ENCODE peak calls at places on chromosomes 4 and X, in seven cellular contexts. One of them, this sample, is unnamed.

GRCh38 chrX:50579955-50580354 is 109.3 kb upstream of the DGKK start:
- DNase-seq in H1: no peak
- DNase-seq in K562: peak
- DNase-seq in HCT116: peak
- DNase-seq in SK-N-SH: peak
- DNase-seq in HepG2: peak
- DNase-seq in GM12878: peak
- DNase-seq in this sample: peak

GRCh38 chr4:23899565-23899964 is 9.7 kb upstream of the PPARGC1A start:
- DNase-seq in H1: no peak
- DNase-seq in K562: no peak
- DNase-seq in HCT116: no peak
- DNase-seq in SK-N-SH: no peak
- DNase-seq in HepG2: no peak
- DNase-seq in GM12878: no peak
- DNase-seq in this sample: no peak

GRCh38 chr4:154465085-154465484 is 26.5 kb downstream of the DCHS2 start:
- DNase-seq in H1: no peak
- DNase-seq in K562: peak
- DNase-seq in HCT116: no peak
- DNase-seq in SK-N-SH: no peak
- DNase-seq in HepG2: no peak
- DNase-seq in GM12878: no peak
- DNase-seq in this sample: no peak

GRCh38 chrX:71997320-71997719 is 86.7 kb downstream of the NHSL2 start:
- DNase-seq in H1: no peak
- DNase-seq in K562: no peak
- DNase-seq in HCT116: no peak
- DNase-seq in SK-N-SH: no peak
- DNase-seq in HepG2: no peak
- DNase-seq in GM12878: no peak
- DNase-seq in this sample: no peak

GRCh38 chr4:120043828-120044227 is 22.8 kb downstream of the MAD2L1 start:
- DNase-seq in H1: no peak
- DNase-seq in K562: no peak
- DNase-seq in HCT116: no peak
- DNase-seq in SK-N-SH: no peak
- DNase-seq in HepG2: no peak
- DNase-seq in GM12878: no peak
- DNase-seq in this sample: no peak

GRCh38 chrX:155873203-155873602 is 7.9 kb upstream of the VAMP7 start:
- DNase-seq in H1: no peak
- DNase-seq in K562: no peak
- DNase-seq in HCT116: no peak
- DNase-seq in SK-N-SH: no peak
- DNase-seq in HepG2: no peak
- DNase-seq in GM12878: no peak
- DNase-seq in this sample: no peak

GRCh38 chrX:48835524-48836329 is at the start of gene PCSK1N:
- DNase-seq in H1: no peak
- DNase-seq in K562: no peak
- DNase-seq in HCT116: no peak
- DNase-seq in SK-N-SH: peak
- DNase-seq in HepG2: peak
- DNase-seq in GM12878: no peak
- DNase-seq in this sample: no peak

GRCh38 chr4:125013891-125014290 is 300.9 kb upstream of the FAT4 start:
- DNase-seq in H1: peak
- DNase-seq in K562: no peak
- DNase-seq in HCT116: no peak
- DNase-seq in SK-N-SH: no peak
- DNase-seq in HepG2: no peak
- DNase-seq in GM12878: no peak
- DNase-seq in this sample: peak

GRCh38 chrX:120840826-120841225 is 34.8 kb downstream of the CT47B1 start:
- DNase-seq in H1: no peak
- DNase-seq in K562: no peak
- DNase-seq in HCT116: no peak
- DNase-seq in SK-N-SH: no peak
- DNase-seq in HepG2: no peak
- DNase-seq in GM12878: no peak
- DNase-seq in this sample: no peak

GRCh38 chr4:110510955-110511544 is 35.1 kb downstream of the ENPEP start:
- DNase-seq in H1: no peak
- DNase-seq in K562: peak
- DNase-seq in HCT116: peak
- DNase-seq in SK-N-SH: peak
- DNase-seq in HepG2: peak
- DNase-seq in GM12878: no peak
- DNase-seq in this sample: peak

GRCh38 chr4:7772708-7773385 is 166.8 kb downstream of the AFAP1 start:
- DNase-seq in H1: no peak
- DNase-seq in K562: no peak
- DNase-seq in HCT116: no peak
- DNase-seq in SK-N-SH: no peak
- DNase-seq in HepG2: no peak
- DNase-seq in GM12878: no peak
- DNase-seq in this sample: no peak

GRCh38 chr4:128286474-128287158 is 997 bp downstream of the PGRMC2 start:
- DNase-seq in H1: no peak
- DNase-seq in K562: peak
- DNase-seq in HCT116: peak
- DNase-seq in SK-N-SH: peak
- DNase-seq in HepG2: peak
- DNase-seq in GM12878: no peak
- DNase-seq in this sample: peak

GRCh38 chrX:2710496-2710895 is 19.4 kb downstream of the CD99 start:
- DNase-seq in H1: no peak
- DNase-seq in K562: no peak
- DNase-seq in HCT116: no peak
- DNase-seq in SK-N-SH: no peak
- DNase-seq in HepG2: no peak
- DNase-seq in GM12878: no peak
- DNase-seq in this sample: no peak

GRCh38 chr4:93764647-93765246 is 63.8 kb upstream of the ATOH1 start:
- DNase-seq in H1: no peak
- DNase-seq in K562: peak
- DNase-seq in HCT116: peak
- DNase-seq in SK-N-SH: peak
- DNase-seq in HepG2: peak
- DNase-seq in GM12878: no peak
- DNase-seq in this sample: peak

GRCh38 chr4:73613130-73613529 is 7.1 kb downstream of the RASSF6 start:
- DNase-seq in H1: no peak
- DNase-seq in K562: no peak
- DNase-seq in HCT116: no peak
- DNase-seq in SK-N-SH: no peak
- DNase-seq in HepG2: no peak
- DNase-seq in GM12878: no peak
- DNase-seq in this sample: no peak

GRCh38 chrX:14095702-14096101 is 66.0 kb upstream of the GEMIN8 start:
- DNase-seq in H1: peak
- DNase-seq in K562: peak
- DNase-seq in HCT116: peak
- DNase-seq in SK-N-SH: peak
- DNase-seq in HepG2: peak
- DNase-seq in GM12878: peak
- DNase-seq in this sample: peak

GRCh38 chr4:185039508-185040273 is 21.4 kb downstream of the HELT start:
- DNase-seq in H1: no peak
- DNase-seq in K562: peak
- DNase-seq in HCT116: peak
- DNase-seq in SK-N-SH: peak
- DNase-seq in HepG2: peak
- DNase-seq in GM12878: peak
- DNase-seq in this sample: peak

GRCh38 chrX:136822337-136823095 is 41.8 kb upstream of the ARHGEF6 start:
- DNase-seq in H1: no peak
- DNase-seq in K562: no peak
- DNase-seq in HCT116: no peak
- DNase-seq in SK-N-SH: no peak
- DNase-seq in HepG2: no peak
- DNase-seq in GM12878: no peak
- DNase-seq in this sample: no peak
- TF ChIP-seq JUND in H1: no peak
- TF ChIP-seq JUND in K562: no peak
- TF ChIP-seq JUND in HCT116: no peak
- TF ChIP-seq JUND in SK-N-SH: no peak
- TF ChIP-seq JUND in HepG2: no peak
- TF ChIP-seq JUND in GM12878: no peak
- TF ChIP-seq JUND in this sample: no peak

GRCh38 chr4:3746701-3747581 is 19.2 kb upstream of the ADRA2C start:
- DNase-seq in H1: no peak
- DNase-seq in K562: no peak
- DNase-seq in HCT116: peak
- DNase-seq in SK-N-SH: no peak
- DNase-seq in HepG2: no peak
- DNase-seq in GM12878: no peak
- DNase-seq in this sample: peak

GRCh38 chr4:3744232-3744631 is 22.0 kb upstream of the ADRA2C start:
- DNase-seq in H1: no peak
- DNase-seq in K562: no peak
- DNase-seq in HCT116: no peak
- DNase-seq in SK-N-SH: no peak
- DNase-seq in HepG2: no peak
- DNase-seq in GM12878: no peak
- DNase-seq in this sample: no peak

GRCh38 chr4:3745886-3746656 is 20.1 kb upstream of the ADRA2C start:
- DNase-seq in H1: no peak
- DNase-seq in K562: no peak
- DNase-seq in HCT116: peak
- DNase-seq in SK-N-SH: peak
- DNase-seq in HepG2: no peak
- DNase-seq in GM12878: no peak
- DNase-seq in this sample: peak

GRCh38 chr4:3742610-3743009 is 23.6 kb upstream of the ADRA2C start:
- DNase-seq in H1: no peak
- DNase-seq in K562: no peak
- DNase-seq in HCT116: no peak
- DNase-seq in SK-N-SH: no peak
- DNase-seq in HepG2: no peak
- DNase-seq in GM12878: no peak
- DNase-seq in this sample: no peak

DNA sequence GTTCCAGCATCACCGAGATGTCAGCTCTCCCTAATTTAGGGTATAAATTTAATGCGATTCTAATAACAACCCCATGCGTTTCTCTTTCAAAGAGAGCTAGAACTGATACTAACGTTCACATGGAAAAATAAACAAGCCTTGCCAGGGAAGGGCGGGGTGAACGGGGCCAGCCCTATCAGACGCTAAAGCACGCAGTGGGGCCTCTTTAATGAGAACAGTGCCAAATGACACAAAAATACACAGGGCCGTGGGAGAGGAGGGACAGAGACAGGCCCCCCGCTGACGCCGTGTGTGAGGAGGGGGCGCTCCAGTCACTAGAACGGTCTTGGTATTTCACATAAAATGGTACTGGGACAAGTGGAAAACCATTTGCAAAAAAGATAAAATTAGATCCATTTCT is 21.3 kb upstream of the ADRA2C start:
- DNase-seq in H1: no peak
- DNase-seq in K562: no peak
- DNase-seq in HCT116: no peak
- DNase-seq in SK-N-SH: no peak
- DNase-seq in HepG2: no peak
- DNase-seq in GM12878: no peak
- DNase-seq in this sample: no peak
- TF ChIP-seq JUND in H1: no peak
- TF ChIP-seq JUND in K562: no peak
- TF ChIP-seq JUND in HCT116: no peak
- TF ChIP-seq JUND in SK-N-SH: no peak
- TF ChIP-seq JUND in HepG2: no peak
- TF ChIP-seq JUND in GM12878: no peak
- TF ChIP-seq JUND in this sample: no peak

GRCh38 chr4:39470402-39470801 is 11.5 kb downstream of the LIAS start:
- DNase-seq in H1: no peak
- DNase-seq in K562: no peak
- DNase-seq in HCT116: no peak
- DNase-seq in SK-N-SH: no peak
- DNase-seq in HepG2: peak
- DNase-seq in GM12878: no peak
- DNase-seq in this sample: no peak

GRCh38 chr4:39466747-39467146 is 7.9 kb downstream of the LIAS start:
- DNase-seq in H1: no peak
- DNase-seq in K562: no peak
- DNase-seq in HCT116: no peak
- DNase-seq in SK-N-SH: no peak
- DNase-seq in HepG2: no peak
- DNase-seq in GM12878: no peak
- DNase-seq in this sample: no peak

GRCh38 chr4:39472396-39472795 is 13.5 kb downstream of the LIAS start:
- DNase-seq in H1: no peak
- DNase-seq in K562: no peak
- DNase-seq in HCT116: no peak
- DNase-seq in SK-N-SH: no peak
- DNase-seq in HepG2: no peak
- DNase-seq in GM12878: no peak
- DNase-seq in this sample: no peak

GRCh38 chr4:39467470-39467869 is 8.6 kb downstream of the LIAS start:
- DNase-seq in H1: no peak
- DNase-seq in K562: no peak
- DNase-seq in HCT116: no peak
- DNase-seq in SK-N-SH: no peak
- DNase-seq in HepG2: peak
- DNase-seq in GM12878: no peak
- DNase-seq in this sample: no peak

DNA sequence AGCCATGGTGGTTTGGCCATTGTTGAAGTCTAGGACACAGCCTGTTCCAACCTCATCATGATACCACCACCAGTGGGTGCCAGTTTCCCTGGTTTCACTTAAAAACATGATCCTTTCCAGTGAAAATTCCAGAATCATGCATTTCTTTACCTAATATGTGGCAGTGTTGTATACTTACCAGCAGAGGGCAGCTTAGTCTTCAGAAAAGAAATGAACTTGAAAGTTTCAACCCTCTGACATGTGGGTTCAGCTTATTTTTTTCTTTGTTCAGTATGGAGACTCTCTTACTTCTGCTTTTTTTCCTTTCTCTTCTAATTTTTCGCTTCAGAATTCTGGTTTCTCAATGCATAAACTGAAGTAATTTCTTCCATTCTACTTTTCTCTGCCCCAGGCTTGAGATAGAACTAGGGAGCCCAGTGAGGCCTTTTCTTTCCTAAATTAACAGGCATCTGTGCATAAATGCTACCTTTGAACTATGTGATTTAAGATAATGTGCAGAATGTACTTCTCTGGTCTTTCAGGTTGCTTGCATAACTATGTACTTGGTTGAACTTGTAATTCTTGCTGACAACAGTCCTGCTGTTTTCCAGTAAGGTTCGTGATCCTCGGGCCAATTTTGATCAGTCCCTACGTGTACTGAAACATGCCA is 10.7 kb downstream of the LIAS start:
- DNase-seq in H1: no peak
- DNase-seq in K562: peak
- DNase-seq in HCT116: peak
- DNase-seq in SK-N-SH: peak
- DNase-seq in HepG2: peak
- DNase-seq in GM12878: peak
- DNase-seq in this sample: no peak
- TF ChIP-seq JUND in H1: no peak
- TF ChIP-seq JUND in K562: no peak
- TF ChIP-seq JUND in HCT116: no peak
- TF ChIP-seq JUND in SK-N-SH: no peak
- TF ChIP-seq JUND in HepG2: no peak
- TF ChIP-seq JUND in GM12878: no peak
- TF ChIP-seq JUND in this sample: no peak

GRCh38 chr4:107449611-107450369 is 270.2 kb downstream of the PAPSS1 start:
- DNase-seq in H1: no peak
- DNase-seq in K562: no peak
- DNase-seq in HCT116: no peak
- DNase-seq in SK-N-SH: no peak
- DNase-seq in HepG2: no peak
- DNase-seq in GM12878: no peak
- DNase-seq in this sample: no peak
- TF ChIP-seq JUND in H1: no peak
- TF ChIP-seq JUND in K562: no peak
- TF ChIP-seq JUND in HCT116: no peak
- TF ChIP-seq JUND in SK-N-SH: no peak
- TF ChIP-seq JUND in HepG2: no peak
- TF ChIP-seq JUND in GM12878: no peak
- TF ChIP-seq JUND in this sample: no peak